ENCODE peak calls at places on chromosomes 1 and 21, in four cellular contexts. One of them, this sample, is unnamed.
A peak's percentile ranks its signal among the peaks of the same experiment; 100 is the strongest.

GRCh38 chr1:117237701-117238413 is 27.1 kb upstream of the VTCN1 start:
- DNase-seq in GM12891: no peak
- DNase-seq in GM12878: no peak
- DNase-seq in K562: no peak
- DNase-seq in this sample: no peak

GRCh38 chr1:221987860-221988520 is 246.1 kb upstream of the DUSP10 start:
- DNase-seq in GM12891: no peak
- DNase-seq in GM12878: no peak
- DNase-seq in K562: peak; percentile 70
- DNase-seq in this sample: peak; percentile 12

GRCh38 chr21:26544208-26544607 is 28.9 kb downstream of the CYYR1 start:
- DNase-seq in GM12891: no peak
- DNase-seq in GM12878: no peak
- DNase-seq in K562: no peak
- DNase-seq in this sample: no peak

GRCh38 chr1:94925561-94926364 is 1.1 kb downstream of the CNN3 start:
- DNase-seq in GM12891: peak; percentile 10
- DNase-seq in GM12878: peak; percentile 5
- DNase-seq in K562: no peak
- DNase-seq in this sample: no peak

GRCh38 chr1:86362807-86363206 is 33.3 kb downstream of the ODF2L start:
- DNase-seq in GM12891: no peak
- DNase-seq in GM12878: no peak
- DNase-seq in K562: no peak
- DNase-seq in this sample: no peak

GRCh38 chr1:145960468-145961108 is 2.8 kb upstream of the LIX1L start:
- DNase-seq in GM12891: no peak
- DNase-seq in GM12878: no peak
- DNase-seq in K562: no peak
- DNase-seq in this sample: no peak

GRCh38 chr21:40667964-40668363 is 179.0 kb downstream of the DSCAM start:
- DNase-seq in GM12891: no peak
- DNase-seq in GM12878: no peak
- DNase-seq in K562: no peak
- DNase-seq in this sample: no peak

GRCh38 chr1:226438007-226438406 is 30.1 kb upstream of the PARP1 start:
- DNase-seq in GM12891: no peak
- DNase-seq in GM12878: no peak
- DNase-seq in K562: peak; percentile 35
- DNase-seq in this sample: no peak

GRCh38 chr1:3717041-3717714 is 35.1 kb upstream of the CCDC27 start:
- DNase-seq in GM12891: no peak
- DNase-seq in GM12878: no peak
- DNase-seq in K562: no peak
- DNase-seq in this sample: peak; percentile 21

GRCh38 chr1:168045311-168045710 is 91.4 kb downstream of the GPR161 start:
- DNase-seq in GM12891: no peak
- DNase-seq in GM12878: no peak
- DNase-seq in K562: no peak
- DNase-seq in this sample: no peak

GRCh38 chr1:39081266-39082139 is 55.4 kb downstream of the NDUFS5 start:
- DNase-seq in GM12891: peak; percentile 56
- DNase-seq in GM12878: no peak
- DNase-seq in K562: peak; percentile 74
- DNase-seq in this sample: no peak

GRCh38 chr21:44285547-44285992 is at the start of gene AIRE:
- DNase-seq in GM12891: no peak
- DNase-seq in GM12878: no peak
- DNase-seq in K562: no peak
- DNase-seq in this sample: no peak

GRCh38 chr1:83857705-83858104 is 141.2 kb downstream of the TTLL7 start:
- DNase-seq in GM12891: no peak
- DNase-seq in GM12878: no peak
- DNase-seq in K562: no peak
- DNase-seq in this sample: no peak

GRCh38 chr21:16069713-16070112 is 339.9 kb downstream of the USP25 start:
- DNase-seq in GM12891: no peak
- DNase-seq in GM12878: no peak
- DNase-seq in K562: no peak
- DNase-seq in this sample: no peak

GRCh38 chr21:16071761-16072160 is 342.0 kb downstream of the USP25 start:
- DNase-seq in GM12891: no peak
- DNase-seq in GM12878: no peak
- DNase-seq in K562: no peak
- DNase-seq in this sample: no peak

GRCh38 chr21:16070207-16070651 is 340.4 kb downstream of the USP25 start:
- DNase-seq in GM12891: no peak
- DNase-seq in GM12878: no peak
- DNase-seq in K562: no peak
- DNase-seq in this sample: no peak

GRCh38 chr21:16072176-16072575 is 342.4 kb downstream of the USP25 start:
- DNase-seq in GM12891: no peak
- DNase-seq in GM12878: no peak
- DNase-seq in K562: no peak
- DNase-seq in this sample: no peak

DNA sequence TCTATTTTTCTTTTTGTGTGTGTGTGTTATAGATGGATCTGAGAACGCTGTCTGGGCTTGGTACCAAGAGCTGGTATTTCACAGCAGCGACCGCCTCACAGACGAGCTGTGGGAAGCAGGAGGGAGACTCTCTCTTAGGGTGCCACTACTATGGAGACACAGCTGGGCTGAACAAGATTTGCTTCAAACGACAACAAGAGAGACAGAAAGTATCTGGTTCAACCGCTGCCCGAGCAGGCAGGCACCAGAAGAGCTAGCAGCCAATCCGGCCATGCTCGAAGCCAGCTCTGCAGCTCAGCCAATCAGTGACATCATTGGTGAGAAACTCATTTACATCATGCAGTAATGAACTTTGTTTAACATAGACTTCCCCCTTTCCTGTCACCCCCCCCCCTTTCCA is 341.3 kb downstream of the USP25 start:
- DNase-seq in GM12891: no peak
- DNase-seq in GM12878: no peak
- DNase-seq in K562: no peak
- DNase-seq in this sample: no peak
- TF ChIP-seq SPI1 in GM12891: no peak
- TF ChIP-seq SPI1 in GM12878: no peak
- TF ChIP-seq SPI1 in K562: no peak
- TF ChIP-seq SPI1 in this sample: no peak

DNA sequence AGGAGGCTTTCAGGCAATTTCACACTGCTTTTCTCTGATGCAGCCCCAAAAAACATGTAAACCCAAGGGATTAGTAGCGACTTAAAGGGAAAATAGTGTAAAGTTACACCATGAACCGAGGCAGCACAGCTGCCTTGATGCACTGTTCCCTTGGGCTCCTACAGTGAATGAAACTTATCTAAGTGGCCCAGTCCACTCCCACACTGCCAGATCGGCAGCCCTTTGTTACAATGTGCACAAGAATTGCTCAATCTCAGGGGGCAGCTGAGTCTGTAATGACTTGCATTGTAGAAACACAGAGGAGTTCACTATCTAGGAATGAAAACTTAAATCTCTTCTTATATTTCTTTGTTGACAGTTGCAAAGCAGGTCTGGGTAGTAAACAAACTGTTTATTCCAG is 120.8 kb upstream of the ADGRL2 start:
- DNase-seq in GM12891: no peak
- DNase-seq in GM12878: no peak
- DNase-seq in K562: no peak
- DNase-seq in this sample: no peak
- TF ChIP-seq SPI1 in GM12891: no peak
- TF ChIP-seq SPI1 in GM12878: no peak
- TF ChIP-seq SPI1 in K562: no peak
- TF ChIP-seq SPI1 in this sample: no peak

DNA sequence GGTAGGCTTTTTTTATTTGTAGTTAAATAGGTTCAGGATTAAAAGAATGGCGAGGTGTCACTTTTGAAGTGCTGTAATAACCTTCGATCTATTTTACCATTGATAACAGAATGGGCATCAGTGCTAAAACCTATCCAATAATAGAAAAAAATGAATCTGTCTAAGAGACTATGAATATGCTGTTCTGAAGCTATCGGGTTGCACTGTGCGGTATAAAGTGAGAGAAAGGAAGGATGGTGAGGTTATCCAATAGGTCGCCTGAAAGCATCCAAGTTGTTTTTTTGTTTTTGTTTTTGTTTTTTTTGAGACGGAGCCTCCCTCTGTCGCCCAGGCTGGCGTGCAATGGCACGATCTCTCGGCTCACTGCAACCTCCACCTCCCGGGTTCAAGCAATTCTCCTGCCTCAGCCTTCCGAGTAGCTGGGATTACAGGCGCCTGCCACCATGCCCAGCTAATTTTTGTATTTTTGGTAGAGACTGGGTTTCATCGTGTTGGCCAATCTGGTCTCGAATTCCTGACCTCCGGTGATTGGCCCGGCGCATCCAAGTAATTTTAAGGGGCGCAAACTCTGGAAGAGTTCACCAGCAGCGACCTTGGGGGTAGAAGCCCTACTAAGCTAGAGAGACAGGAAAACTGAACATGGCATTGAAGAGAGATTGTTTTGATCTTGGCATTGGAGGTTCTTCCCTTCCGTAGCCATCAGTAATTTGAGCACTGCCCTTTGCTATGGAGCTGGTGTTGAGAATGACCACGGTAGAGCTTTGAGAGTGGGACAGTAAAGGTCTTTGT is 8.7 kb upstream of the MDM4 start:
- DNase-seq in GM12891: no peak
- DNase-seq in GM12878: no peak
- DNase-seq in K562: peak; percentile 40
- DNase-seq in this sample: peak; percentile 57
- TF ChIP-seq SPI1 in GM12891: no peak
- TF ChIP-seq SPI1 in GM12878: no peak
- TF ChIP-seq SPI1 in K562: no peak
- TF ChIP-seq SPI1 in this sample: no peak

GRCh38 chr1:147243228-147243685 is 773 bp downstream of the CHD1L start:
- DNase-seq in GM12891: no peak
- DNase-seq in GM12878: no peak
- DNase-seq in K562: no peak
- DNase-seq in this sample: no peak
- TF ChIP-seq SPI1 in GM12891: no peak
- TF ChIP-seq SPI1 in GM12878: no peak
- TF ChIP-seq SPI1 in K562: no peak
- TF ChIP-seq SPI1 in this sample: no peak

This sample was measured in HL-60.